ENCODE peak calls at places on chromosome 12, in eight cellular contexts. V is GM06990; D is PC-9; S is A549; N is astrocyte of the spinal cord; H is foreskin fibroblast; M is CD4-positive, CD25-positive, alpha-beta regulatory T cell; R is PC-3. X is an unnamed sample.

GRCh38 chr12:129550353-129550752 is 353.5 kb downstream of the TMEM132D start:
- DNase-seq in M (no peak), V (no peak), H (no peak), N (no peak), D (no peak), S (no peak), R (no peak), X (no peak)

GRCh38 chr12:1834186-1834925 is 14.0 kb downstream of the LRTM2 start:
- DNase-seq in V (no peak), S (no peak), D (no peak), R (no peak), H (no peak), N (no peak), M (no peak), X (peak)

GRCh38 chr12:88544991-88545684 is 35.1 kb downstream of the KITLG start:
- DNase-seq in M (no peak), S (no peak), N (no peak), H (peak), V (no peak), D (no peak), R (no peak), X (no peak)

GRCh38 chr12:52796839-52797528 is 1.1 kb upstream of the KRT3 start:
- DNase-seq in H (no peak), D (no peak), S (no peak), N (no peak), M (no peak), R (peak), V (no peak), X (no peak)

GRCh38 chr12:122994140-122994675 is 13.7 kb downstream of the ARL6IP4 start:
- DNase-seq in N (no peak), R (no peak), V (no peak), M (no peak), H (no peak), D (no peak), S (no peak), X (no peak)

GRCh38 chr12:124363376-124363965 is 68.6 kb downstream of the RFLNA start:
- DNase-seq in D (no peak), N (no peak), V (no peak), R (no peak), S (no peak), M (no peak), H (no peak), X (no peak)

GRCh38 chr12:109527489-109528123 is 45.7 kb downstream of the MMAB start:
- DNase-seq in M (no peak), S (no peak), D (no peak), V (no peak), R (no peak), H (no peak), N (no peak), X (no peak)

GRCh38 chr12:131044760-131045381 is 91.2 kb downstream of the ADGRD1 start:
- DNase-seq in N (no peak), H (no peak), V (no peak), S (no peak), M (no peak), D (no peak), R (no peak), X (peak)

GRCh38 chr12:128829870-128830504 is 6.2 kb upstream of the SLC15A4 start:
- DNase-seq in S (no peak), N (no peak), R (peak), D (no peak), V (peak), H (no peak), M (peak), X (no peak)

GRCh38 chr12:101204598-101205304 is 5.3 kb downstream of the SLC5A8 start:
- DNase-seq in M (no peak), R (peak), S (no peak), H (no peak), D (no peak), V (no peak), N (no peak), X (peak)

GRCh38 chr12:132163911-132164288 is 19.6 kb downstream of the NOC4L start:
- DNase-seq in V (no peak), N (no peak), M (no peak), R (no peak), H (no peak), D (no peak), S (no peak), X (no peak)

GRCh38 chr12:79438480-79439178 is 252.1 kb downstream of the PAWR start:
- DNase-seq in N (no peak), R (peak), D (no peak), M (no peak), H (no peak), V (no peak), S (no peak), X (no peak)

GRCh38 chr12:3256103-3256551 is 178.9 kb downstream of the TSPAN9 start:
- DNase-seq in N (no peak), S (no peak), M (no peak), H (no peak), D (no peak), V (no peak), R (no peak), X (peak)

GRCh38 chr12:32505546-32505945 is 106.2 kb downstream of the FGD4 start:
- DNase-seq in V (no peak), S (no peak), R (no peak), N (no peak), D (no peak), H (no peak), M (no peak), X (no peak)

GRCh38 chr12:62658910-62659309 is 192.3 kb downstream of the MON2 start:
- DNase-seq in D (no peak), H (peak), R (no peak), M (no peak), S (no peak), N (no peak), V (no peak), X (no peak)

GRCh38 chr12:93234641-93235040 is 143.1 kb upstream of the NUDT4 start:
- DNase-seq in M (no peak), D (no peak), R (peak), V (no peak), S (no peak), N (no peak), H (no peak), X (no peak)

GRCh38 chr12:6765634-6766581 is at the start of gene PTMS:
- DNase-seq in R (peak), V (peak), S (peak), H (peak), N (peak), D (peak), M (no peak), X (peak)

GRCh38 chr12:2378835-2379330 is 326.1 kb downstream of the CACNA1C start:
- DNase-seq in H (no peak), N (no peak), D (no peak), R (no peak), M (no peak), V (peak), S (no peak), X (no peak)

GRCh38 chr12:62785941-62786559 is 148.9 kb downstream of the PPM1H start:
- DNase-seq in M (peak), H (peak), R (peak), N (peak), V (no peak), S (peak), D (peak), X (no peak)

GRCh38 chr12:2163172-2163927 is 110.6 kb downstream of the CACNA1C start:
- DNase-seq in S (no peak), N (peak), D (no peak), R (no peak), V (no peak), H (peak), M (no peak), X (no peak)

GRCh38 chr12:108914031-108914630 is 34.2 kb downstream of the DAO start:
- DNase-seq in V (no peak), D (no peak), R (peak), H (peak), S (no peak), N (no peak), M (no peak), X (no peak)

GRCh38 chr12:67091204-67091603 is 178.0 kb upstream of the CAND1 start:
- DNase-seq in R (no peak), N (no peak), D (no peak), V (no peak), H (no peak), S (no peak), M (no peak), X (no peak)

GRCh38 chr12:130983328-130984017 is 29.8 kb downstream of the ADGRD1 start:
- DNase-seq in R (no peak), N (no peak), D (no peak), V (no peak), S (no peak), M (no peak), H (no peak), X (no peak)

GRCh38 chr12:43098078-43098477 is 453.9 kb downstream of the ADAMTS20 start:
- DNase-seq in M (no peak), D (no peak), N (no peak), S (no peak), H (peak), V (no peak), R (no peak), X (no peak)

GRCh38 chr12:85016423-85016822 is 19.7 kb downstream of the TSPAN19 start:
- DNase-seq in V (no peak), R (peak), H (peak), N (peak), M (no peak), D (no peak), S (peak), X (no peak)

GRCh38 chr12:119229837-119230236 is 51.1 kb downstream of the HSPB8 start:
- DNase-seq in V (no peak), N (peak), H (no peak), R (peak), D (peak), S (peak), M (no peak), X (peak)

GRCh38 chr12:59193476-59194050 is 273.3 kb upstream of the LRIG3 start:
- DNase-seq in S (no peak), V (no peak), N (no peak), D (no peak), M (no peak), R (peak), H (no peak), X (no peak)

GRCh38 chr12:85441025-85441424 is 161.0 kb downstream of the ALX1 start:
- DNase-seq in M (no peak), R (no peak), N (no peak), V (no peak), S (no peak), D (no peak), H (no peak), X (no peak)

GRCh38 chr12:128612150-128612850 is 211.5 kb downstream of the SLC15A4 start:
- DNase-seq in S (no peak), M (no peak), R (no peak), H (no peak), N (peak), V (no peak), D (no peak), X (no peak)

GRCh38 chr12:98767248-98767647 is 122.2 kb downstream of the APAF1 start:
- DNase-seq in N (no peak), M (no peak), S (no peak), H (no peak), D (no peak), R (no peak), V (no peak), X (no peak)

GRCh38 chr12:118874698-118875548 is 106.4 kb upstream of the SRRM4 start:
- DNase-seq in D (no peak), R (peak), V (no peak), H (no peak), N (no peak), M (no peak), S (no peak), X (peak)

GRCh38 chr12:96354326-96354725 is 45.9 kb downstream of the CDK17 start:
- DNase-seq in R (no peak), H (peak), D (no peak), S (no peak), N (no peak), M (no peak), V (no peak), X (no peak)

GRCh38 chr12:18696971-18697602 is 40.7 kb downstream of the PLCZ1 start:
- DNase-seq in R (peak), H (peak), V (no peak), N (peak), S (no peak), M (no peak), D (no peak), X (no peak)

DNA sequence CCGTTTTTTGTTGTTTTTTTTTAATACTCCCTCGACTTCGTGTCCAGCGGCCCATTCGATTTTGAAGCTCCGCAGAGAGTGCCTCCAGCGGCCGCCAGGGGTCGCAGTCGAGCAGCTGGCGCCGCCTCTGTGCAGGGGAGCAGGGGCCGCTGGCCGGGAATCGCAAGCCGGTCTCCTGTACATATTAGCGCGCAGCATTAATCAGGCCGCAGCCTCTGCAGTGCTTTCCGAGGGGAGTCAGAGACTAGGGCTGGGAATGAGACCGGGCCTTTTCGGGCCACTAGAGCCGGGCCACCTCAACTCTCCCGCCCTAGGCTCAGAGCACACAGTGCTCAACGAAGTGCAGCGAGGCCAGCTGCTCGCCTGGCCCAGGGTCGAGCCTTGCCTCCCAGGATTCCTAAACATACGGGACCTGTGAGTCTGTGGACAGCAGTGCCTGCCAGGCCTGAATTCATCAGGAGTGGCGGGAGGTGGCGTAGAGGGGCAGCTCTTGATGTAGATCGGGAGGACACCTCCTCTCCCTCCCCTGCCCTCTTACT is 81.8 kb downstream of the EMP1 start:
- DNase-seq in S (peak), V (peak), N (peak), M (peak), D (peak), H (peak), R (peak), X (peak)
- H3K4me3 ChIP-seq in S (no peak), V (no peak), N (no peak), M (no peak), D (no peak), H (no peak), R (no peak), X (no peak)

GRCh38 chr12:49131051-49131972 is at the start of gene TUBA1B:
- DNase-seq in V (peak), N (peak), D (peak), R (peak), H (peak), S (peak), M (peak), X (peak)
- H3K4me3 ChIP-seq in V (peak), N (peak), D (peak), R (peak), H (peak), S (peak), M (peak), X (peak)

GRCh38 chr12:70960484-70960883 is 39.9 kb upstream of the PTPRR start:
- DNase-seq in S (no peak), V (no peak), H (no peak), D (no peak), R (no peak), N (no peak), M (no peak), X (no peak)

GRCh38 chr12:70962226-70962794 is 41.8 kb upstream of the PTPRR start:
- DNase-seq in R (no peak), H (no peak), V (no peak), D (no peak), S (no peak), M (no peak), N (no peak), X (no peak)

GRCh38 chr12:70964867-70965469 is 44.4 kb upstream of the PTPRR start:
- DNase-seq in R (no peak), H (no peak), N (no peak), V (no peak), M (no peak), D (no peak), S (no peak), X (no peak)
- H3K4me3 ChIP-seq in R (no peak), H (no peak), N (no peak), V (no peak), M (no peak), D (no peak), S (no peak), X (no peak)

GRCh38 chr12:10717410-10717809 is 5.7 kb downstream of the YBX3 start:
- DNase-seq in D (no peak), V (no peak), R (no peak), H (peak), M (no peak), S (no peak), N (peak), X (no peak)
- H3K4me3 ChIP-seq in D (peak), V (no peak), R (peak), H (peak), M (no peak), S (peak), N (no peak), X (no peak)